ENCODE peak calls at places on chromosome 7, in eight cellular contexts. One of them, this sample, is unnamed.

GRCh38 chr7:138295049-138295637 is 164.9 kb upstream of the TRIM24 start:
- DNase-seq in activated CD4-positive, alpha-beta T cell treated with anti-CD3 and anti-CD28 coated beads, Interleukin-2, amount 50 U/mL, for 1 hour: no peak
- DNase-seq in small intestine: peak
- DNase-seq in kidney tubule cell: no peak
- DNase-seq in keratinocyte: no peak
- DNase-seq in bronchial epithelial cell: no peak
- DNase-seq in epithelial cell of esophagus: no peak
- DNase-seq in naive thymus-derived CD8-positive, alpha-beta T cell: no peak
- DNase-seq in this sample: no peak

GRCh38 chr7:80847027-80847426 is 71.8 kb downstream of the SEMA3C start:
- DNase-seq in activated CD4-positive, alpha-beta T cell treated with anti-CD3 and anti-CD28 coated beads, Interleukin-2, amount 50 U/mL, for 1 hour: no peak
- DNase-seq in epithelial cell of esophagus: no peak
- DNase-seq in naive thymus-derived CD8-positive, alpha-beta T cell: no peak
- DNase-seq in kidney tubule cell: no peak
- DNase-seq in bronchial epithelial cell: no peak
- DNase-seq in small intestine: no peak
- DNase-seq in keratinocyte: no peak
- DNase-seq in this sample: no peak

GRCh38 chr7:54811925-54812264 is 52.9 kb upstream of the SEC61G start:
- DNase-seq in kidney tubule cell: no peak
- DNase-seq in keratinocyte: no peak
- DNase-seq in bronchial epithelial cell: peak
- DNase-seq in small intestine: no peak
- DNase-seq in activated CD4-positive, alpha-beta T cell treated with anti-CD3 and anti-CD28 coated beads, Interleukin-2, amount 50 U/mL, for 1 hour: no peak
- DNase-seq in epithelial cell of esophagus: no peak
- DNase-seq in naive thymus-derived CD8-positive, alpha-beta T cell: no peak
- DNase-seq in this sample: no peak

GRCh38 chr7:97116308-97116707 is 1.2 kb upstream of the SDHAF3 start:
- DNase-seq in naive thymus-derived CD8-positive, alpha-beta T cell: no peak
- DNase-seq in small intestine: no peak
- DNase-seq in kidney tubule cell: no peak
- DNase-seq in epithelial cell of esophagus: no peak
- DNase-seq in bronchial epithelial cell: no peak
- DNase-seq in activated CD4-positive, alpha-beta T cell treated with anti-CD3 and anti-CD28 coated beads, Interleukin-2, amount 50 U/mL, for 1 hour: no peak
- DNase-seq in keratinocyte: no peak
- DNase-seq in this sample: no peak

GRCh38 chr7:113880467-113881040 is 38.3 kb downstream of the PPP1R3A start:
- DNase-seq in bronchial epithelial cell: no peak
- DNase-seq in naive thymus-derived CD8-positive, alpha-beta T cell: no peak
- DNase-seq in small intestine: no peak
- DNase-seq in kidney tubule cell: no peak
- DNase-seq in keratinocyte: no peak
- DNase-seq in activated CD4-positive, alpha-beta T cell treated with anti-CD3 and anti-CD28 coated beads, Interleukin-2, amount 50 U/mL, for 1 hour: no peak
- DNase-seq in epithelial cell of esophagus: no peak
- DNase-seq in this sample: no peak

GRCh38 chr7:16668049-16668858 is 22.3 kb downstream of the BZW2 start:
- DNase-seq in bronchial epithelial cell: peak
- DNase-seq in activated CD4-positive, alpha-beta T cell treated with anti-CD3 and anti-CD28 coated beads, Interleukin-2, amount 50 U/mL, for 1 hour: no peak
- DNase-seq in epithelial cell of esophagus: peak
- DNase-seq in small intestine: no peak
- DNase-seq in kidney tubule cell: peak
- DNase-seq in keratinocyte: peak
- DNase-seq in naive thymus-derived CD8-positive, alpha-beta T cell: no peak
- DNase-seq in this sample: peak

GRCh38 chr7:149724661-149725425 is 48.5 kb downstream of the ZNF467 start:
- DNase-seq in small intestine: no peak
- DNase-seq in naive thymus-derived CD8-positive, alpha-beta T cell: no peak
- DNase-seq in bronchial epithelial cell: no peak
- DNase-seq in keratinocyte: no peak
- DNase-seq in epithelial cell of esophagus: no peak
- DNase-seq in kidney tubule cell: no peak
- DNase-seq in activated CD4-positive, alpha-beta T cell treated with anti-CD3 and anti-CD28 coated beads, Interleukin-2, amount 50 U/mL, for 1 hour: no peak
- DNase-seq in this sample: no peak

GRCh38 chr7:102069913-102070629 is 216.6 kb upstream of the SH2B2 start:
- DNase-seq in small intestine: no peak
- DNase-seq in activated CD4-positive, alpha-beta T cell treated with anti-CD3 and anti-CD28 coated beads, Interleukin-2, amount 50 U/mL, for 1 hour: no peak
- DNase-seq in epithelial cell of esophagus: no peak
- DNase-seq in kidney tubule cell: no peak
- DNase-seq in keratinocyte: no peak
- DNase-seq in naive thymus-derived CD8-positive, alpha-beta T cell: no peak
- DNase-seq in bronchial epithelial cell: no peak
- DNase-seq in this sample: no peak

GRCh38 chr7:42527004-42527403 is 290.0 kb upstream of the GLI3 start:
- DNase-seq in epithelial cell of esophagus: no peak
- DNase-seq in activated CD4-positive, alpha-beta T cell treated with anti-CD3 and anti-CD28 coated beads, Interleukin-2, amount 50 U/mL, for 1 hour: no peak
- DNase-seq in bronchial epithelial cell: no peak
- DNase-seq in keratinocyte: no peak
- DNase-seq in small intestine: no peak
- DNase-seq in kidney tubule cell: no peak
- DNase-seq in naive thymus-derived CD8-positive, alpha-beta T cell: no peak
- DNase-seq in this sample: no peak

GRCh38 chr7:149733554-149734513 is 39.6 kb downstream of the ZNF467 start:
- DNase-seq in kidney tubule cell: no peak
- DNase-seq in activated CD4-positive, alpha-beta T cell treated with anti-CD3 and anti-CD28 coated beads, Interleukin-2, amount 50 U/mL, for 1 hour: no peak
- DNase-seq in bronchial epithelial cell: no peak
- DNase-seq in small intestine: no peak
- DNase-seq in epithelial cell of esophagus: no peak
- DNase-seq in keratinocyte: no peak
- DNase-seq in naive thymus-derived CD8-positive, alpha-beta T cell: no peak
- DNase-seq in this sample: no peak

GRCh38 chr7:3241686-3242258 is 59.3 kb upstream of the SDK1 start:
- DNase-seq in small intestine: no peak
- DNase-seq in epithelial cell of esophagus: no peak
- DNase-seq in bronchial epithelial cell: no peak
- DNase-seq in naive thymus-derived CD8-positive, alpha-beta T cell: no peak
- DNase-seq in activated CD4-positive, alpha-beta T cell treated with anti-CD3 and anti-CD28 coated beads, Interleukin-2, amount 50 U/mL, for 1 hour: no peak
- DNase-seq in keratinocyte: no peak
- DNase-seq in kidney tubule cell: no peak
- DNase-seq in this sample: no peak

GRCh38 chr7:132782777-132783633 is 206.7 kb upstream of the PLXNA4 start:
- DNase-seq in small intestine: no peak
- DNase-seq in kidney tubule cell: peak
- DNase-seq in keratinocyte: no peak
- DNase-seq in bronchial epithelial cell: no peak
- DNase-seq in activated CD4-positive, alpha-beta T cell treated with anti-CD3 and anti-CD28 coated beads, Interleukin-2, amount 50 U/mL, for 1 hour: no peak
- DNase-seq in epithelial cell of esophagus: no peak
- DNase-seq in naive thymus-derived CD8-positive, alpha-beta T cell: no peak
- DNase-seq in this sample: peak

GRCh38 chr7:148419856-148420508 is 170.6 kb upstream of the C7orf33 start:
- DNase-seq in activated CD4-positive, alpha-beta T cell treated with anti-CD3 and anti-CD28 coated beads, Interleukin-2, amount 50 U/mL, for 1 hour: no peak
- DNase-seq in small intestine: no peak
- DNase-seq in naive thymus-derived CD8-positive, alpha-beta T cell: no peak
- DNase-seq in bronchial epithelial cell: no peak
- DNase-seq in kidney tubule cell: no peak
- DNase-seq in keratinocyte: no peak
- DNase-seq in epithelial cell of esophagus: no peak
- DNase-seq in this sample: no peak

GRCh38 chr7:80060218-80060806 is 74.3 kb upstream of the GNAI1 start:
- DNase-seq in kidney tubule cell: peak
- DNase-seq in naive thymus-derived CD8-positive, alpha-beta T cell: no peak
- DNase-seq in small intestine: peak
- DNase-seq in activated CD4-positive, alpha-beta T cell treated with anti-CD3 and anti-CD28 coated beads, Interleukin-2, amount 50 U/mL, for 1 hour: no peak
- DNase-seq in bronchial epithelial cell: peak
- DNase-seq in epithelial cell of esophagus: peak
- DNase-seq in keratinocyte: no peak
- DNase-seq in this sample: peak

GRCh38 chr7:108634535-108634934 is 64.9 kb downstream of the DNAJB9 start:
- DNase-seq in small intestine: no peak
- DNase-seq in epithelial cell of esophagus: no peak
- DNase-seq in bronchial epithelial cell: no peak
- DNase-seq in keratinocyte: no peak
- DNase-seq in naive thymus-derived CD8-positive, alpha-beta T cell: no peak
- DNase-seq in activated CD4-positive, alpha-beta T cell treated with anti-CD3 and anti-CD28 coated beads, Interleukin-2, amount 50 U/mL, for 1 hour: no peak
- DNase-seq in kidney tubule cell: no peak
- DNase-seq in this sample: no peak

GRCh38 chr7:130845581-130846085 is 111.6 kb upstream of the KLF14 start:
- DNase-seq in naive thymus-derived CD8-positive, alpha-beta T cell: no peak
- DNase-seq in keratinocyte: peak
- DNase-seq in bronchial epithelial cell: peak
- DNase-seq in epithelial cell of esophagus: peak
- DNase-seq in kidney tubule cell: peak
- DNase-seq in activated CD4-positive, alpha-beta T cell treated with anti-CD3 and anti-CD28 coated beads, Interleukin-2, amount 50 U/mL, for 1 hour: no peak
- DNase-seq in small intestine: no peak
- DNase-seq in this sample: peak

GRCh38 chr7:569071-569855 is 49.6 kb upstream of the PDGFA start:
- DNase-seq in epithelial cell of esophagus: no peak
- DNase-seq in small intestine: no peak
- DNase-seq in kidney tubule cell: no peak
- DNase-seq in naive thymus-derived CD8-positive, alpha-beta T cell: no peak
- DNase-seq in activated CD4-positive, alpha-beta T cell treated with anti-CD3 and anti-CD28 coated beads, Interleukin-2, amount 50 U/mL, for 1 hour: no peak
- DNase-seq in keratinocyte: no peak
- DNase-seq in bronchial epithelial cell: no peak
- DNase-seq in this sample: no peak

GRCh38 chr7:123494193-123494796 is 40.1 kb downstream of the IQUB start:
- DNase-seq in bronchial epithelial cell: peak
- DNase-seq in epithelial cell of esophagus: peak
- DNase-seq in kidney tubule cell: peak
- DNase-seq in keratinocyte: no peak
- DNase-seq in activated CD4-positive, alpha-beta T cell treated with anti-CD3 and anti-CD28 coated beads, Interleukin-2, amount 50 U/mL, for 1 hour: peak
- DNase-seq in small intestine: peak
- DNase-seq in naive thymus-derived CD8-positive, alpha-beta T cell: peak
- DNase-seq in this sample: peak

GRCh38 chr7:70595741-70596574 is 536.0 kb upstream of the GALNT17 start:
- DNase-seq in naive thymus-derived CD8-positive, alpha-beta T cell: no peak
- DNase-seq in kidney tubule cell: peak
- DNase-seq in small intestine: peak
- DNase-seq in epithelial cell of esophagus: peak
- DNase-seq in activated CD4-positive, alpha-beta T cell treated with anti-CD3 and anti-CD28 coated beads, Interleukin-2, amount 50 U/mL, for 1 hour: no peak
- DNase-seq in bronchial epithelial cell: no peak
- DNase-seq in keratinocyte: no peak
- DNase-seq in this sample: no peak

GRCh38 chr7:78634073-78634472 is 819.4 kb downstream of the MAGI2 start:
- DNase-seq in activated CD4-positive, alpha-beta T cell treated with anti-CD3 and anti-CD28 coated beads, Interleukin-2, amount 50 U/mL, for 1 hour: no peak
- DNase-seq in naive thymus-derived CD8-positive, alpha-beta T cell: no peak
- DNase-seq in keratinocyte: no peak
- DNase-seq in small intestine: no peak
- DNase-seq in bronchial epithelial cell: peak
- DNase-seq in epithelial cell of esophagus: peak
- DNase-seq in kidney tubule cell: peak
- DNase-seq in this sample: peak

GRCh38 chr7:117645456-117646181 is 165.8 kb downstream of the CFTR start:
- DNase-seq in activated CD4-positive, alpha-beta T cell treated with anti-CD3 and anti-CD28 coated beads, Interleukin-2, amount 50 U/mL, for 1 hour: no peak
- DNase-seq in epithelial cell of esophagus: peak
- DNase-seq in small intestine: no peak
- DNase-seq in kidney tubule cell: peak
- DNase-seq in bronchial epithelial cell: peak
- DNase-seq in keratinocyte: peak
- DNase-seq in naive thymus-derived CD8-positive, alpha-beta T cell: no peak
- DNase-seq in this sample: peak

GRCh38 chr7:106139253-106140251 is 27.4 kb upstream of the SYPL1 start:
- DNase-seq in small intestine: no peak
- DNase-seq in kidney tubule cell: no peak
- DNase-seq in bronchial epithelial cell: peak
- DNase-seq in keratinocyte: no peak
- DNase-seq in activated CD4-positive, alpha-beta T cell treated with anti-CD3 and anti-CD28 coated beads, Interleukin-2, amount 50 U/mL, for 1 hour: no peak
- DNase-seq in naive thymus-derived CD8-positive, alpha-beta T cell: no peak
- DNase-seq in epithelial cell of esophagus: no peak
- DNase-seq in this sample: no peak

GRCh38 chr7:21617916-21618390 is 75.1 kb downstream of the DNAH11 start:
- DNase-seq in keratinocyte: no peak
- DNase-seq in bronchial epithelial cell: peak
- DNase-seq in activated CD4-positive, alpha-beta T cell treated with anti-CD3 and anti-CD28 coated beads, Interleukin-2, amount 50 U/mL, for 1 hour: no peak
- DNase-seq in naive thymus-derived CD8-positive, alpha-beta T cell: no peak
- DNase-seq in epithelial cell of esophagus: peak
- DNase-seq in small intestine: no peak
- DNase-seq in kidney tubule cell: no peak
- DNase-seq in this sample: peak

GRCh38 chr7:44279731-44280505 is 45.5 kb downstream of the CAMK2B start:
- DNase-seq in activated CD4-positive, alpha-beta T cell treated with anti-CD3 and anti-CD28 coated beads, Interleukin-2, amount 50 U/mL, for 1 hour: no peak
- DNase-seq in naive thymus-derived CD8-positive, alpha-beta T cell: no peak
- DNase-seq in small intestine: no peak
- DNase-seq in bronchial epithelial cell: no peak
- DNase-seq in kidney tubule cell: no peak
- DNase-seq in keratinocyte: no peak
- DNase-seq in epithelial cell of esophagus: no peak
- DNase-seq in this sample: no peak

GRCh38 chr7:157843336-157844140 is 506.7 kb downstream of the DNAJB6 start:
- DNase-seq in kidney tubule cell: no peak
- DNase-seq in keratinocyte: no peak
- DNase-seq in activated CD4-positive, alpha-beta T cell treated with anti-CD3 and anti-CD28 coated beads, Interleukin-2, amount 50 U/mL, for 1 hour: no peak
- DNase-seq in naive thymus-derived CD8-positive, alpha-beta T cell: no peak
- DNase-seq in small intestine: no peak
- DNase-seq in bronchial epithelial cell: no peak
- DNase-seq in epithelial cell of esophagus: no peak
- DNase-seq in this sample: no peak

GRCh38 chr7:42035205-42035604 is 201.8 kb downstream of the GLI3 start:
- DNase-seq in naive thymus-derived CD8-positive, alpha-beta T cell: no peak
- DNase-seq in keratinocyte: no peak
- DNase-seq in activated CD4-positive, alpha-beta T cell treated with anti-CD3 and anti-CD28 coated beads, Interleukin-2, amount 50 U/mL, for 1 hour: no peak
- DNase-seq in epithelial cell of esophagus: no peak
- DNase-seq in kidney tubule cell: no peak
- DNase-seq in small intestine: no peak
- DNase-seq in bronchial epithelial cell: no peak
- DNase-seq in this sample: no peak

GRCh38 chr7:55476071-55476803 is 96.1 kb downstream of the VOPP1 start:
- DNase-seq in keratinocyte: no peak
- DNase-seq in kidney tubule cell: no peak
- DNase-seq in epithelial cell of esophagus: no peak
- DNase-seq in small intestine: no peak
- DNase-seq in bronchial epithelial cell: no peak
- DNase-seq in activated CD4-positive, alpha-beta T cell treated with anti-CD3 and anti-CD28 coated beads, Interleukin-2, amount 50 U/mL, for 1 hour: no peak
- DNase-seq in naive thymus-derived CD8-positive, alpha-beta T cell: no peak
- DNase-seq in this sample: no peak

GRCh38 chr7:114985316-114985715 is 63.4 kb downstream of the MDFIC start:
- DNase-seq in keratinocyte: no peak
- DNase-seq in kidney tubule cell: no peak
- DNase-seq in epithelial cell of esophagus: no peak
- DNase-seq in small intestine: no peak
- DNase-seq in naive thymus-derived CD8-positive, alpha-beta T cell: no peak
- DNase-seq in bronchial epithelial cell: no peak
- DNase-seq in activated CD4-positive, alpha-beta T cell treated with anti-CD3 and anti-CD28 coated beads, Interleukin-2, amount 50 U/mL, for 1 hour: no peak
- DNase-seq in this sample: no peak

GRCh38 chr7:117312593-117312992 is 10.3 kb downstream of the WNT2 start:
- DNase-seq in kidney tubule cell: no peak
- DNase-seq in activated CD4-positive, alpha-beta T cell treated with anti-CD3 and anti-CD28 coated beads, Interleukin-2, amount 50 U/mL, for 1 hour: no peak
- DNase-seq in naive thymus-derived CD8-positive, alpha-beta T cell: no peak
- DNase-seq in keratinocyte: no peak
- DNase-seq in epithelial cell of esophagus: no peak
- DNase-seq in bronchial epithelial cell: no peak
- DNase-seq in small intestine: no peak
- DNase-seq in this sample: no peak

GRCh38 chr7:113209449-113210203 is 91.3 kb upstream of the SMIM30 start:
- DNase-seq in bronchial epithelial cell: peak
- DNase-seq in activated CD4-positive, alpha-beta T cell treated with anti-CD3 and anti-CD28 coated beads, Interleukin-2, amount 50 U/mL, for 1 hour: no peak
- DNase-seq in small intestine: no peak
- DNase-seq in naive thymus-derived CD8-positive, alpha-beta T cell: no peak
- DNase-seq in keratinocyte: no peak
- DNase-seq in epithelial cell of esophagus: peak
- DNase-seq in kidney tubule cell: peak
- DNase-seq in this sample: no peak

GRCh38 chr7:116271980-116272886 is 61.9 kb downstream of the TES start:
- DNase-seq in epithelial cell of esophagus: peak
- DNase-seq in keratinocyte: peak
- DNase-seq in bronchial epithelial cell: peak
- DNase-seq in kidney tubule cell: peak
- DNase-seq in activated CD4-positive, alpha-beta T cell treated with anti-CD3 and anti-CD28 coated beads, Interleukin-2, amount 50 U/mL, for 1 hour: no peak
- DNase-seq in naive thymus-derived CD8-positive, alpha-beta T cell: no peak
- DNase-seq in small intestine: no peak
- DNase-seq in this sample: peak

GRCh38 chr7:134632937-134633540 is 13.6 kb upstream of the BPGM start:
- DNase-seq in bronchial epithelial cell: peak
- DNase-seq in small intestine: peak
- DNase-seq in epithelial cell of esophagus: peak
- DNase-seq in activated CD4-positive, alpha-beta T cell treated with anti-CD3 and anti-CD28 coated beads, Interleukin-2, amount 50 U/mL, for 1 hour: peak
- DNase-seq in keratinocyte: no peak
- DNase-seq in naive thymus-derived CD8-positive, alpha-beta T cell: peak
- DNase-seq in kidney tubule cell: peak
- DNase-seq in this sample: peak

GRCh38 chr7:129843365-129843898 is 109.3 kb downstream of the UBE2H start:
- DNase-seq in epithelial cell of esophagus: no peak
- DNase-seq in bronchial epithelial cell: no peak
- DNase-seq in naive thymus-derived CD8-positive, alpha-beta T cell: no peak
- DNase-seq in kidney tubule cell: no peak
- DNase-seq in small intestine: no peak
- DNase-seq in keratinocyte: no peak
- DNase-seq in activated CD4-positive, alpha-beta T cell treated with anti-CD3 and anti-CD28 coated beads, Interleukin-2, amount 50 U/mL, for 1 hour: no peak
- DNase-seq in this sample: no peak

GRCh38 chr7:66296001-66296521 is 90.9 kb downstream of the TPST1 start:
- DNase-seq in naive thymus-derived CD8-positive, alpha-beta T cell: no peak
- DNase-seq in bronchial epithelial cell: no peak
- DNase-seq in activated CD4-positive, alpha-beta T cell treated with anti-CD3 and anti-CD28 coated beads, Interleukin-2, amount 50 U/mL, for 1 hour: no peak
- DNase-seq in keratinocyte: no peak
- DNase-seq in kidney tubule cell: no peak
- DNase-seq in small intestine: no peak
- DNase-seq in epithelial cell of esophagus: no peak
- DNase-seq in this sample: no peak

This sample was measured in PC-3.